ENCODE peak calls at places on chromosomes 5 and 9, in ten cellular contexts. L is hypothalamus; C is ACHN; P is NCI-H1105; E is AML-193; W is stimulated activated effector memory CD8-positive, alpha-beta T cell treated with anti-CD3 and anti-CD28 coated beads, Interleukin-12 subunit alpha, Interleukin-12 subunit beta, amount 100 ng/mL, for 72 hours; O is GM13977; A is activated CD8-positive, alpha-beta memory T cell treated with anti-CD3 and anti-CD28 coated beads for 1 hour; K is cardiac fibroblast; N is activated T-cell treated with anti-CD3 and anti-CD28 coated beads, Interleukin-2, amount 50 U/mL, for 72 hours. T is an unnamed sample.

GRCh38 chr5:97877578-97877977 is 694.5 kb upstream of the RIOK2 start:
- DNase-seq in L (no peak), C (no peak), P (no peak), E (no peak), W (no peak), O (no peak), A (no peak), K (no peak), N (no peak), T (no peak)

GRCh38 chr5:106454651-106455415 is 1215.9 kb downstream of the EFNA5 start:
- DNase-seq in L (peak), C (peak), P (no peak), E (peak), W (no peak), O (no peak), A (no peak), K (peak), N (no peak), T (no peak)

GRCh38 chr5:123937230-123937629 is 425.3 kb downstream of the CSNK1G3 start:
- DNase-seq in L (no peak), C (peak), P (no peak), E (peak), W (no peak), O (no peak), A (no peak), K (peak), N (peak), T (peak)

GRCh38 chr5:62886603-62887315 is 308.1 kb downstream of the LRRC70 start:
- DNase-seq in L (no peak), C (peak), P (no peak), E (no peak), W (no peak), O (no peak), A (no peak), K (no peak), N (no peak), T (peak)

GRCh38 chr5:158992104-158992740 is 107.5 kb downstream of the EBF1 start:
- DNase-seq in L (no peak), C (no peak), P (peak), E (no peak), W (no peak), O (no peak), A (no peak), K (peak), N (no peak), T (no peak)

GRCh38 chr9:113567361-113568080 is 104.0 kb downstream of the RGS3 start:
- DNase-seq in L (no peak), C (no peak), P (no peak), E (no peak), W (no peak), O (no peak), A (no peak), K (no peak), N (no peak), T (no peak)

GRCh38 chr5:119070578-119070827 is 384 bp upstream of the DMXL1 start:
- DNase-seq in L (peak), C (no peak), P (peak), E (peak), W (no peak), O (no peak), A (no peak), K (no peak), N (no peak), T (no peak)

GRCh38 chr5:152884006-152884405 is 478.9 kb upstream of the NMUR2 start:
- DNase-seq in L (no peak), C (no peak), P (peak), E (no peak), W (no peak), O (no peak), A (no peak), K (no peak), N (no peak), T (no peak)

GRCh38 chr9:105103776-105104175 is 140.7 kb upstream of the SLC44A1 start:
- DNase-seq in L (no peak), C (no peak), P (no peak), E (no peak), W (no peak), O (no peak), A (no peak), K (no peak), N (no peak), T (no peak)

GRCh38 chr5:39360483-39361071 is 3.7 kb downstream of the C9 start:
- DNase-seq in L (no peak), C (no peak), P (no peak), E (no peak), W (no peak), O (no peak), A (no peak), K (no peak), N (no peak), T (no peak)

GRCh38 chr5:55421074-55421529 is 113.3 kb downstream of the MTREX start:
- DNase-seq in L (no peak), C (no peak), P (no peak), E (no peak), W (peak), O (peak), A (no peak), K (no peak), N (peak), T (no peak)

GRCh38 chr9:89318123-89319014 is at the start of gene SECISBP2:
- DNase-seq in L (peak), C (peak), P (peak), E (peak), W (peak), O (peak), A (peak), K (peak), N (peak), T (peak)

GRCh38 chr5:177552839-177553455 is 1.4 kb downstream of the FAM193B start:
- DNase-seq in L (peak), C (no peak), P (no peak), E (peak), W (no peak), O (no peak), A (no peak), K (peak), N (no peak), T (no peak)

GRCh38 chr9:123710299-123710698 is 219.6 kb downstream of the DENND1A start:
- DNase-seq in L (no peak), C (peak), P (no peak), E (no peak), W (no peak), O (peak), A (no peak), K (peak), N (no peak), T (peak)

GRCh38 chr5:89110916-89111646 is 228.1 kb upstream of the MEF2C start:
- DNase-seq in L (no peak), C (no peak), P (no peak), E (no peak), W (no peak), O (no peak), A (no peak), K (no peak), N (no peak), T (no peak)

GRCh38 chr5:180153099-180153498 is 55.9 kb downstream of the RASGEF1C start:
- DNase-seq in L (no peak), C (no peak), P (no peak), E (no peak), W (no peak), O (no peak), A (no peak), K (no peak), N (no peak), T (no peak)

GRCh38 chr9:2662496-2662895 is 40.9 kb downstream of the VLDLR start:
- DNase-seq in L (peak), C (peak), P (no peak), E (no peak), W (no peak), O (no peak), A (no peak), K (no peak), N (no peak), T (no peak)

GRCh38 chr5:3510642-3511041 is 85.0 kb upstream of the IRX1 start:
- DNase-seq in L (no peak), C (no peak), P (no peak), E (no peak), W (no peak), O (no peak), A (no peak), K (no peak), N (no peak), T (no peak)

GRCh38 chr9:135047026-135047350 is 40.5 kb upstream of the OLFM1 start:
- DNase-seq in L (no peak), C (no peak), P (no peak), E (no peak), W (no peak), O (no peak), A (no peak), K (no peak), N (no peak), T (no peak)

GRCh38 chr9:98219364-98219716 is 26.9 kb upstream of the CORO2A start:
- DNase-seq in L (no peak), C (no peak), P (no peak), E (no peak), W (no peak), O (no peak), A (no peak), K (no peak), N (no peak), T (no peak)

GRCh38 chr9:98833090-98833956 is 25.9 kb downstream of the GALNT12 start:
- DNase-seq in L (no peak), C (no peak), P (no peak), E (no peak), W (no peak), O (no peak), A (no peak), K (peak), N (no peak), T (no peak)

GRCh38 chr9:90680534-90680933 is 37.9 kb upstream of the DIRAS2 start:
- DNase-seq in L (no peak), C (no peak), P (no peak), E (no peak), W (no peak), O (no peak), A (no peak), K (no peak), N (no peak), T (no peak)

GRCh38 chr5:57386958-57387357 is 95.7 kb downstream of the ACTBL2 start:
- DNase-seq in L (no peak), C (peak), P (no peak), E (no peak), W (no peak), O (no peak), A (no peak), K (peak), N (no peak), T (peak)

GRCh38 chr5:4082966-4083564 is 487.4 kb downstream of the IRX1 start:
- DNase-seq in L (no peak), C (no peak), P (no peak), E (no peak), W (no peak), O (no peak), A (no peak), K (no peak), N (no peak), T (no peak)

GRCh38 chr5:171579849-171580505 is 160.5 kb downstream of the FGF18 start:
- DNase-seq in L (no peak), C (no peak), P (no peak), E (no peak), W (no peak), O (no peak), A (no peak), K (peak), N (no peak), T (no peak)

GRCh38 chr5:128350705-128351104 is 187.3 kb downstream of the FBN2 start:
- DNase-seq in L (no peak), C (no peak), P (no peak), E (no peak), W (no peak), O (no peak), A (no peak), K (no peak), N (no peak), T (no peak)

GRCh38 chr5:7068156-7068555 is 327.8 kb upstream of the ADCY2 start:
- DNase-seq in L (no peak), C (no peak), P (no peak), E (no peak), W (no peak), O (no peak), A (no peak), K (no peak), N (no peak), T (no peak)

GRCh38 chr5:154273963-154274827 is 83.7 kb downstream of the GALNT10 start:
- DNase-seq in L (no peak), C (no peak), P (no peak), E (peak), W (no peak), O (no peak), A (no peak), K (no peak), N (no peak), T (peak)

GRCh38 chr5:107743357-107744000 is 72.7 kb upstream of the EFNA5 start:
- DNase-seq in L (no peak), C (peak), P (no peak), E (no peak), W (no peak), O (no peak), A (no peak), K (peak), N (no peak), T (peak)

GRCh38 chr5:17132444-17133083 is 84.9 kb upstream of the BASP1 start:
- DNase-seq in L (no peak), C (peak), P (no peak), E (peak), W (no peak), O (peak), A (no peak), K (peak), N (no peak), T (no peak)

GRCh38 chr5:52987711-52988329 is 1.3 kb upstream of the ITGA2 start:
- DNase-seq in L (no peak), C (peak), P (no peak), E (no peak), W (no peak), O (no peak), A (no peak), K (peak), N (peak), T (peak)

GRCh38 chr5:10518352-10518751 is 45.5 kb upstream of the ANKRD33B start:
- DNase-seq in L (no peak), C (peak), P (no peak), E (no peak), W (no peak), O (no peak), A (no peak), K (peak), N (no peak), T (peak)

GRCh38 chr5:38715671-38716070 is 130.1 kb upstream of the OSMR start:
- DNase-seq in L (no peak), C (no peak), P (no peak), E (no peak), W (no peak), O (no peak), A (no peak), K (no peak), N (no peak), T (peak)

GRCh38 chr5:146947181-146947941 is 68.8 kb upstream of the PPP2R2B start:
- DNase-seq in L (no peak), C (peak), P (no peak), E (peak), W (no peak), O (no peak), A (no peak), K (peak), N (no peak), T (no peak)

GRCh38 chr5:176542596-176543427 is 5.6 kb upstream of the RNF44 start:
- DNase-seq in L (no peak), C (peak), P (no peak), E (peak), W (no peak), O (peak), A (no peak), K (no peak), N (peak), T (no peak)

GRCh38 chr5:448766-449090 is 5.8 kb downstream of the EXOC3 start:
- DNase-seq in L (peak), C (no peak), P (no peak), E (no peak), W (no peak), O (no peak), A (no peak), K (no peak), N (no peak), T (no peak)

GRCh38 chr5:42894057-42894456 is 82.4 kb upstream of the SELENOP start:
- DNase-seq in L (no peak), C (no peak), P (no peak), E (no peak), W (no peak), O (no peak), A (no peak), K (no peak), N (no peak), T (no peak)

GRCh38 chr5:90803376-90803775 is 244.8 kb downstream of the ADGRV1 start:
- DNase-seq in L (no peak), C (no peak), P (no peak), E (no peak), W (no peak), O (no peak), A (no peak), K (no peak), N (no peak), T (no peak)

GRCh38 chr5:26945881-26946280 is 92.5 kb downstream of the CDH9 start:
- DNase-seq in L (no peak), C (no peak), P (no peak), E (no peak), W (no peak), O (no peak), A (no peak), K (no peak), N (no peak), T (no peak)

GRCh38 chr5:158744680-158745079 is 355.0 kb downstream of the EBF1 start:
- DNase-seq in L (no peak), C (no peak), P (no peak), E (no peak), W (no peak), O (no peak), A (no peak), K (no peak), N (no peak), T (no peak)

T was measured in trophoblast cell.